ENCODE peak calls at places on chromosomes 3 and 15, in ten cellular contexts. One of them, this sample, is unnamed.

GRCh38 chr15:62208884-62209283 is 43.8 kb upstream of the C2CD4B start:
- DNase-seq in body of pancreas: no peak
- DNase-seq in foreskin melanocyte: no peak
- DNase-seq in RCC 7860: no peak
- DNase-seq in NCI-H1092: no peak
- DNase-seq in Right ventricle myocardium superior: no peak
- DNase-seq in upper lobe of right lung: no peak
- DNase-seq in NCI-H69: no peak
- DNase-seq in adrenal gland: no peak
- DNase-seq in endothelial cell of umbilical vein: no peak
- DNase-seq in this sample: no peak

GRCh38 chr15:58509556-58509955 is 77.8 kb downstream of the LIPC start:
- DNase-seq in body of pancreas: no peak
- DNase-seq in foreskin melanocyte: no peak
- DNase-seq in RCC 7860: no peak
- DNase-seq in NCI-H1092: no peak
- DNase-seq in Right ventricle myocardium superior: no peak
- DNase-seq in upper lobe of right lung: no peak
- DNase-seq in NCI-H69: no peak
- DNase-seq in adrenal gland: no peak
- DNase-seq in endothelial cell of umbilical vein: no peak
- DNase-seq in this sample: no peak

GRCh38 chr3:31230834-31231233 is 301.9 kb upstream of the STT3B start:
- DNase-seq in body of pancreas: no peak
- DNase-seq in foreskin melanocyte: no peak
- DNase-seq in RCC 7860: no peak
- DNase-seq in NCI-H1092: no peak
- DNase-seq in Right ventricle myocardium superior: no peak
- DNase-seq in upper lobe of right lung: no peak
- DNase-seq in NCI-H69: no peak
- DNase-seq in adrenal gland: no peak
- DNase-seq in endothelial cell of umbilical vein: no peak
- DNase-seq in this sample: no peak

GRCh38 chr3:150006774-150007173 is 36.1 kb upstream of the PFN2 start:
- DNase-seq in body of pancreas: no peak
- DNase-seq in foreskin melanocyte: no peak
- DNase-seq in RCC 7860: no peak
- DNase-seq in NCI-H1092: no peak
- DNase-seq in Right ventricle myocardium superior: no peak
- DNase-seq in upper lobe of right lung: no peak
- DNase-seq in NCI-H69: no peak
- DNase-seq in adrenal gland: no peak
- DNase-seq in endothelial cell of umbilical vein: no peak
- DNase-seq in this sample: no peak

GRCh38 chr15:99486371-99487336 is 79.1 kb upstream of the MEF2A start:
- DNase-seq in body of pancreas: peak
- DNase-seq in foreskin melanocyte: peak
- DNase-seq in RCC 7860: no peak
- DNase-seq in NCI-H1092: peak
- DNase-seq in Right ventricle myocardium superior: peak
- DNase-seq in upper lobe of right lung: peak
- DNase-seq in NCI-H69: peak
- DNase-seq in adrenal gland: peak
- DNase-seq in endothelial cell of umbilical vein: peak
- DNase-seq in this sample: no peak

GRCh38 chr3:190617185-190617584 is 103.3 kb downstream of the IL1RAP start:
- DNase-seq in body of pancreas: no peak
- DNase-seq in foreskin melanocyte: peak
- DNase-seq in RCC 7860: peak
- DNase-seq in NCI-H1092: no peak
- DNase-seq in Right ventricle myocardium superior: no peak
- DNase-seq in upper lobe of right lung: no peak
- DNase-seq in NCI-H69: no peak
- DNase-seq in adrenal gland: peak
- DNase-seq in endothelial cell of umbilical vein: no peak
- DNase-seq in this sample: peak

GRCh38 chr15:28098766-28099554 is at the start of gene OCA2:
- DNase-seq in body of pancreas: peak
- DNase-seq in foreskin melanocyte: peak
- DNase-seq in RCC 7860: no peak
- DNase-seq in NCI-H1092: no peak
- DNase-seq in Right ventricle myocardium superior: peak
- DNase-seq in upper lobe of right lung: peak
- DNase-seq in NCI-H69: peak
- DNase-seq in adrenal gland: peak
- DNase-seq in endothelial cell of umbilical vein: no peak
- DNase-seq in this sample: peak

GRCh38 chr3:139110072-139110830 is 65.6 kb upstream of the PRR23C start:
- DNase-seq in body of pancreas: no peak
- DNase-seq in foreskin melanocyte: no peak
- DNase-seq in RCC 7860: no peak
- DNase-seq in NCI-H1092: peak
- DNase-seq in Right ventricle myocardium superior: peak
- DNase-seq in upper lobe of right lung: no peak
- DNase-seq in NCI-H69: no peak
- DNase-seq in adrenal gland: peak
- DNase-seq in endothelial cell of umbilical vein: no peak
- DNase-seq in this sample: no peak

GRCh38 chr3:188378786-188379185 is 224.8 kb downstream of the LPP start:
- DNase-seq in body of pancreas: no peak
- DNase-seq in foreskin melanocyte: no peak
- DNase-seq in RCC 7860: no peak
- DNase-seq in NCI-H1092: no peak
- DNase-seq in Right ventricle myocardium superior: no peak
- DNase-seq in upper lobe of right lung: no peak
- DNase-seq in NCI-H69: no peak
- DNase-seq in adrenal gland: no peak
- DNase-seq in endothelial cell of umbilical vein: no peak
- DNase-seq in this sample: no peak